ENCODE peak calls at places on chromosomes 6 and 20, in eight cellular contexts. One of them, this sample, is unnamed.

GRCh38 chr6:136753624-136754023 is 38.7 kb downstream of the MAP3K5 start:
- DNase-seq in SK-N-SH: no peak
- DNase-seq in effector memory CD4-positive, alpha-beta T cell: peak
- DNase-seq in colonic mucosa: no peak
- DNase-seq in brain microvascular endothelial cell: no peak
- DNase-seq in left ventricle myocardium inferior: no peak
- DNase-seq in OCI-LY7: no peak
- DNase-seq in MM.1S: no peak
- DNase-seq in this sample: peak

GRCh38 chr20:58236612-58237317 is 8.3 kb upstream of the ANKRD60 start:
- DNase-seq in SK-N-SH: peak
- DNase-seq in left ventricle myocardium inferior: peak
- DNase-seq in effector memory CD4-positive, alpha-beta T cell: peak
- DNase-seq in colonic mucosa: peak
- DNase-seq in MM.1S: peak
- DNase-seq in OCI-LY7: peak
- DNase-seq in brain microvascular endothelial cell: peak
- DNase-seq in this sample: peak

GRCh38 chr20:31760457-31761240 is 21.6 kb downstream of the TPX2 start:
- DNase-seq in colonic mucosa: no peak
- DNase-seq in effector memory CD4-positive, alpha-beta T cell: no peak
- DNase-seq in brain microvascular endothelial cell: no peak
- DNase-seq in OCI-LY7: no peak
- DNase-seq in SK-N-SH: no peak
- DNase-seq in MM.1S: no peak
- DNase-seq in left ventricle myocardium inferior: no peak
- DNase-seq in this sample: no peak

GRCh38 chr20:46770330-46771194 is 61.1 kb downstream of the SLC2A10 start:
- DNase-seq in brain microvascular endothelial cell: no peak
- DNase-seq in colonic mucosa: no peak
- DNase-seq in left ventricle myocardium inferior: no peak
- DNase-seq in OCI-LY7: peak
- DNase-seq in effector memory CD4-positive, alpha-beta T cell: no peak
- DNase-seq in MM.1S: no peak
- DNase-seq in SK-N-SH: no peak
- DNase-seq in this sample: no peak

GRCh38 chr6:135088818-135089809 is 34.5 kb upstream of the HBS1L start:
- DNase-seq in OCI-LY7: peak
- DNase-seq in effector memory CD4-positive, alpha-beta T cell: no peak
- DNase-seq in left ventricle myocardium inferior: no peak
- DNase-seq in MM.1S: peak
- DNase-seq in brain microvascular endothelial cell: peak
- DNase-seq in SK-N-SH: peak
- DNase-seq in colonic mucosa: no peak
- DNase-seq in this sample: peak

GRCh38 chr6:166570929-166571699 is 15.4 kb downstream of the RAMACL start:
- DNase-seq in brain microvascular endothelial cell: no peak
- DNase-seq in colonic mucosa: no peak
- DNase-seq in OCI-LY7: no peak
- DNase-seq in SK-N-SH: no peak
- DNase-seq in effector memory CD4-positive, alpha-beta T cell: no peak
- DNase-seq in MM.1S: no peak
- DNase-seq in left ventricle myocardium inferior: no peak
- DNase-seq in this sample: no peak

GRCh38 chr6:24923885-24924401 is 11.8 kb downstream of the RIPOR2 start:
- DNase-seq in brain microvascular endothelial cell: no peak
- DNase-seq in colonic mucosa: no peak
- DNase-seq in effector memory CD4-positive, alpha-beta T cell: no peak
- DNase-seq in SK-N-SH: no peak
- DNase-seq in MM.1S: no peak
- DNase-seq in left ventricle myocardium inferior: no peak
- DNase-seq in OCI-LY7: no peak
- DNase-seq in this sample: no peak

GRCh38 chr6:44061375-44062104 is 65.7 kb downstream of the MRPL14 start:
- DNase-seq in MM.1S: no peak
- DNase-seq in SK-N-SH: no peak
- DNase-seq in left ventricle myocardium inferior: no peak
- DNase-seq in brain microvascular endothelial cell: no peak
- DNase-seq in OCI-LY7: no peak
- DNase-seq in colonic mucosa: no peak
- DNase-seq in effector memory CD4-positive, alpha-beta T cell: no peak
- DNase-seq in this sample: no peak

DNA sequence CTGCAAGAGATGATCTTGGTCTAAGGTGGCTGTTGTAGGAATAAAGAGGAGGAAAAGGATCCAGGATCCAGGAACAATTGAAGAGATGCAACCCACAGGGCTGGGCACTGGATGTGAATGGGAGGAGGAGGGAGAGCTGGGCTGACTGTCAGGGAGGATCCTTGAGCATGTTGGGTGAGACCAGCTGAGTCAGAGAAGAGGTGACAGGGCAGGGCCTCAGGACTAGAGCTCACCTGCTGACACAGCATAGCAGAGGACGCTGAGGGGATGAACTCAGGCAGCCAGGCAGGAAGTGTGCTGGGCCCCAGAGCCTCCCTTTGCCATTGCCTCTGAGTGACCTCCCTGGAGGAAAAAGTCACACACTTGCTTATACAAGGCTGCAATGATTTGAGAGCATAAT is 72.3 kb downstream of the ZNF133 start:
- DNase-seq in colonic mucosa: no peak
- DNase-seq in left ventricle myocardium inferior: no peak
- DNase-seq in MM.1S: peak
- DNase-seq in SK-N-SH: no peak
- DNase-seq in effector memory CD4-positive, alpha-beta T cell: no peak
- DNase-seq in OCI-LY7: no peak
- DNase-seq in brain microvascular endothelial cell: no peak
- DNase-seq in this sample: no peak
- H3K4me3 ChIP-seq in colonic mucosa: no peak
- H3K4me3 ChIP-seq in left ventricle myocardium inferior: no peak
- H3K4me3 ChIP-seq in MM.1S: no peak
- H3K4me3 ChIP-seq in SK-N-SH: no peak
- H3K4me3 ChIP-seq in effector memory CD4-positive, alpha-beta T cell: no peak
- H3K4me3 ChIP-seq in OCI-LY7: no peak
- H3K4me3 ChIP-seq in brain microvascular endothelial cell: no peak
- H3K4me3 ChIP-seq in this sample: no peak

GRCh38 chr6:48186746-48187145 is 75.7 kb upstream of the PTCHD4 start:
- DNase-seq in OCI-LY7: no peak
- DNase-seq in effector memory CD4-positive, alpha-beta T cell: no peak
- DNase-seq in left ventricle myocardium inferior: no peak
- DNase-seq in SK-N-SH: no peak
- DNase-seq in brain microvascular endothelial cell: no peak
- DNase-seq in MM.1S: no peak
- DNase-seq in colonic mucosa: no peak
- DNase-seq in this sample: no peak

GRCh38 chr6:48183816-48184215 is 72.8 kb upstream of the PTCHD4 start:
- DNase-seq in SK-N-SH: no peak
- DNase-seq in left ventricle myocardium inferior: no peak
- DNase-seq in effector memory CD4-positive, alpha-beta T cell: no peak
- DNase-seq in brain microvascular endothelial cell: no peak
- DNase-seq in MM.1S: no peak
- DNase-seq in colonic mucosa: no peak
- DNase-seq in OCI-LY7: no peak
- DNase-seq in this sample: no peak

GRCh38 chr6:48183174-48183573 is 72.2 kb upstream of the PTCHD4 start:
- DNase-seq in SK-N-SH: no peak
- DNase-seq in left ventricle myocardium inferior: no peak
- DNase-seq in colonic mucosa: no peak
- DNase-seq in brain microvascular endothelial cell: no peak
- DNase-seq in OCI-LY7: no peak
- DNase-seq in MM.1S: no peak
- DNase-seq in effector memory CD4-positive, alpha-beta T cell: no peak
- DNase-seq in this sample: no peak

DNA sequence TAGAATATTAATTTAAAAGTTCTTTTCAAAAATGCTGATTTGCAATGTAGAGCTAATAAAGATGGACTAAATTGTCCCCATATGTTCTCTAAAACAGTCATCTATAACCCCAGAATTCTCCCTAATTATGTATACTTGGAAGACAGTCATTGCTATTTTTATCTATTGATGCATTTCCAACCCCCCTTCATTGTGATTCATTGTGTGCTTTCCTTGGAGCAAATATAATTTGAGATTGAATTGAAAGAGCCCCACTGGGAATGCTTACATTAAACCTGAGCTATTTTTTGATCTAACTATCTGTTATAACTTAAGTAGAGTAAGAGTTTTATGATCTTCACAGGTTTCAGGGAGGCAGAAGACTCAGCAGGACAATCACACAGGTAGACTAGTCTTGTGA is 73.6 kb upstream of the PTCHD4 start:
- DNase-seq in colonic mucosa: no peak
- DNase-seq in OCI-LY7: no peak
- DNase-seq in effector memory CD4-positive, alpha-beta T cell: no peak
- DNase-seq in MM.1S: no peak
- DNase-seq in brain microvascular endothelial cell: no peak
- DNase-seq in left ventricle myocardium inferior: no peak
- DNase-seq in SK-N-SH: no peak
- DNase-seq in this sample: no peak
- H3K27ac ChIP-seq in colonic mucosa: no peak
- H3K27ac ChIP-seq in OCI-LY7: no peak
- H3K27ac ChIP-seq in effector memory CD4-positive, alpha-beta T cell: no peak
- H3K27ac ChIP-seq in MM.1S: no peak
- H3K27ac ChIP-seq in brain microvascular endothelial cell: no peak
- H3K27ac ChIP-seq in left ventricle myocardium inferior: no peak
- H3K27ac ChIP-seq in SK-N-SH: no peak
- H3K27ac ChIP-seq in this sample: no peak

GRCh38 chr6:75498862-75499261 is 5.3 kb upstream of the FILIP1 start:
- DNase-seq in SK-N-SH: no peak
- DNase-seq in effector memory CD4-positive, alpha-beta T cell: no peak
- DNase-seq in brain microvascular endothelial cell: no peak
- DNase-seq in colonic mucosa: no peak
- DNase-seq in MM.1S: no peak
- DNase-seq in OCI-LY7: no peak
- DNase-seq in left ventricle myocardium inferior: no peak
- DNase-seq in this sample: no peak

GRCh38 chr6:75493400-75494064 is at the start of gene FILIP1:
- DNase-seq in left ventricle myocardium inferior: peak
- DNase-seq in effector memory CD4-positive, alpha-beta T cell: no peak
- DNase-seq in OCI-LY7: no peak
- DNase-seq in brain microvascular endothelial cell: peak
- DNase-seq in colonic mucosa: no peak
- DNase-seq in SK-N-SH: no peak
- DNase-seq in MM.1S: no peak
- DNase-seq in this sample: no peak

GRCh38 chr6:75491302-75491701 is 2.3 kb downstream of the FILIP1 start:
- DNase-seq in effector memory CD4-positive, alpha-beta T cell: no peak
- DNase-seq in colonic mucosa: no peak
- DNase-seq in SK-N-SH: no peak
- DNase-seq in brain microvascular endothelial cell: no peak
- DNase-seq in MM.1S: no peak
- DNase-seq in left ventricle myocardium inferior: no peak
- DNase-seq in OCI-LY7: no peak
- DNase-seq in this sample: no peak

GRCh38 chr6:75492769-75493168 is 831 bp downstream of the FILIP1 start:
- DNase-seq in MM.1S: peak
- DNase-seq in left ventricle myocardium inferior: no peak
- DNase-seq in SK-N-SH: no peak
- DNase-seq in effector memory CD4-positive, alpha-beta T cell: no peak
- DNase-seq in brain microvascular endothelial cell: no peak
- DNase-seq in OCI-LY7: no peak
- DNase-seq in colonic mucosa: no peak
- DNase-seq in this sample: no peak

GRCh38 chr6:75494290-75494689 is 690 bp upstream of the FILIP1 start:
- DNase-seq in OCI-LY7: no peak
- DNase-seq in brain microvascular endothelial cell: no peak
- DNase-seq in effector memory CD4-positive, alpha-beta T cell: no peak
- DNase-seq in colonic mucosa: no peak
- DNase-seq in left ventricle myocardium inferior: no peak
- DNase-seq in SK-N-SH: no peak
- DNase-seq in MM.1S: no peak
- DNase-seq in this sample: no peak
- H3K4me3 ChIP-seq in OCI-LY7: no peak
- H3K4me3 ChIP-seq in brain microvascular endothelial cell: no peak
- H3K4me3 ChIP-seq in effector memory CD4-positive, alpha-beta T cell: no peak
- H3K4me3 ChIP-seq in colonic mucosa: no peak
- H3K4me3 ChIP-seq in left ventricle myocardium inferior: peak
- H3K4me3 ChIP-seq in SK-N-SH: no peak
- H3K4me3 ChIP-seq in MM.1S: no peak
- H3K4me3 ChIP-seq in this sample: no peak

GRCh38 chr6:28525496-28526039 is at the start of gene GPX5:
- DNase-seq in OCI-LY7: no peak
- DNase-seq in brain microvascular endothelial cell: no peak
- DNase-seq in MM.1S: no peak
- DNase-seq in effector memory CD4-positive, alpha-beta T cell: no peak
- DNase-seq in SK-N-SH: no peak
- DNase-seq in left ventricle myocardium inferior: no peak
- DNase-seq in colonic mucosa: no peak
- DNase-seq in this sample: peak

GRCh38 chr6:28534880-28535279 is 9.2 kb downstream of the GPX5 start:
- DNase-seq in left ventricle myocardium inferior: no peak
- DNase-seq in MM.1S: no peak
- DNase-seq in OCI-LY7: no peak
- DNase-seq in SK-N-SH: no peak
- DNase-seq in colonic mucosa: no peak
- DNase-seq in brain microvascular endothelial cell: no peak
- DNase-seq in effector memory CD4-positive, alpha-beta T cell: no peak
- DNase-seq in this sample: no peak

GRCh38 chr6:28531479-28532128 is 5.9 kb downstream of the GPX5 start:
- DNase-seq in left ventricle myocardium inferior: no peak
- DNase-seq in colonic mucosa: no peak
- DNase-seq in effector memory CD4-positive, alpha-beta T cell: no peak
- DNase-seq in brain microvascular endothelial cell: no peak
- DNase-seq in SK-N-SH: no peak
- DNase-seq in MM.1S: no peak
- DNase-seq in OCI-LY7: no peak
- DNase-seq in this sample: no peak

GRCh38 chr6:28530777-28531176 is 5.1 kb downstream of the GPX5 start:
- DNase-seq in MM.1S: no peak
- DNase-seq in effector memory CD4-positive, alpha-beta T cell: no peak
- DNase-seq in left ventricle myocardium inferior: no peak
- DNase-seq in colonic mucosa: no peak
- DNase-seq in brain microvascular endothelial cell: no peak
- DNase-seq in SK-N-SH: no peak
- DNase-seq in OCI-LY7: no peak
- DNase-seq in this sample: no peak
- H3K27ac ChIP-seq in MM.1S: no peak
- H3K27ac ChIP-seq in effector memory CD4-positive, alpha-beta T cell: no peak
- H3K27ac ChIP-seq in left ventricle myocardium inferior: no peak
- H3K27ac ChIP-seq in colonic mucosa: no peak
- H3K27ac ChIP-seq in brain microvascular endothelial cell: no peak
- H3K27ac ChIP-seq in SK-N-SH: no peak
- H3K27ac ChIP-seq in OCI-LY7: no peak
- H3K27ac ChIP-seq in this sample: no peak

DNA sequence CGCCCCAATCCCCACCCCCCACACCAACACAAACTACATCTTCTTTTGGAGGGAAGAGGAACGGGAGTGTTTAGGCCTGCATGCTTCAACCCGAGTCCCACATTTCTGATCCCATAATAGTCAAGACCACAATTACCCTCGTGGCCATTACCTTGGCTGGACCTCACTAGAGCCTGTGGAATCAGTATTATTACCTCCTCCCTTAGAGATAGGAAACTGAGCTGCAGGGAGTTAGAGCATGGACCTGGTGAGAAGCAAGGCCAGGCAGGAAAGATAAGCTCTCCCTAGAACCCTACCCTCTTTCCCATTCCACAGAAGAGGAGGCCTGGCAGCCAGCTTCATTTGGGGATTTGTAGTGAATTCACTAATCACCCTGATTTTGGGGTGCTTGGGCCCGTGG is 74.1 kb downstream of the NCR2 start:
- DNase-seq in effector memory CD4-positive, alpha-beta T cell: no peak
- DNase-seq in colonic mucosa: no peak
- DNase-seq in SK-N-SH: no peak
- DNase-seq in brain microvascular endothelial cell: no peak
- DNase-seq in MM.1S: no peak
- DNase-seq in left ventricle myocardium inferior: no peak
- DNase-seq in OCI-LY7: no peak
- DNase-seq in this sample: no peak
- H3K4me3 ChIP-seq in effector memory CD4-positive, alpha-beta T cell: no peak
- H3K4me3 ChIP-seq in colonic mucosa: no peak
- H3K4me3 ChIP-seq in SK-N-SH: no peak
- H3K4me3 ChIP-seq in brain microvascular endothelial cell: no peak
- H3K4me3 ChIP-seq in MM.1S: no peak
- H3K4me3 ChIP-seq in left ventricle myocardium inferior: no peak
- H3K4me3 ChIP-seq in OCI-LY7: no peak
- H3K4me3 ChIP-seq in this sample: no peak